ENCODE peak calls at places on chromosomes 12 and 14, in seven cellular contexts. B, P, O, M, J, I and Q are unnamed samples.

GRCh38 chr12:92927055-92927435 is 2.0 kb downstream of the EEA1 start:
- DNase-seq in B (no peak), P (peak), O (peak), M (no peak), J (no peak), I (no peak), Q (no peak)

GRCh38 chr12:43291516-43291915 is 260.5 kb downstream of the ADAMTS20 start:
- DNase-seq in B (no peak), P (no peak), O (no peak), M (no peak), J (no peak), I (no peak), Q (no peak)

GRCh38 chr12:1936406-1937320 is 18.2 kb upstream of the CACNA2D4 start:
- DNase-seq in B (no peak), P (no peak), O (no peak), M (no peak), J (no peak), I (peak), Q (no peak)

GRCh38 chr12:77795699-77796098 is 35.0 kb upstream of the NAV3 start:
- DNase-seq in B (no peak), P (no peak), O (no peak), M (no peak), J (no peak), I (no peak), Q (no peak)

GRCh38 chr12:40393031-40393430 is 168.2 kb downstream of the LRRK2 start:
- DNase-seq in B (no peak), P (no peak), O (no peak), M (no peak), J (no peak), I (no peak), Q (no peak)

GRCh38 chr12:109482491-109482890 is 5.1 kb downstream of the UBE3B start:
- DNase-seq in B (no peak), P (no peak), O (no peak), M (no peak), J (no peak), I (no peak), Q (no peak)

GRCh38 chr14:95667251-95667693 is 19.0 kb upstream of the TCL1B start:
- DNase-seq in B (no peak), P (no peak), O (no peak), M (no peak), J (no peak), I (no peak), Q (no peak)

GRCh38 chr12:67355428-67356385 is 86.5 kb downstream of the CAND1 start:
- DNase-seq in B (peak), P (no peak), O (no peak), M (no peak), J (no peak), I (no peak), Q (no peak)

GRCh38 chr12:96383991-96384390 is 16.2 kb downstream of the CDK17 start:
- DNase-seq in B (no peak), P (no peak), O (no peak), M (no peak), J (no peak), I (no peak), Q (no peak)

GRCh38 chr14:24816929-24817637 is 183.1 kb upstream of the GZMB start:
- DNase-seq in B (no peak), P (no peak), O (no peak), M (no peak), J (no peak), I (no peak), Q (no peak)

GRCh38 chr12:130706311-130706710 is 9.8 kb downstream of the RIMBP2 start:
- DNase-seq in B (no peak), P (no peak), O (no peak), M (no peak), J (no peak), I (no peak), Q (no peak)